ENCODE peak calls at places on chromosome 15, in five cellular contexts. D, S, M, A and H are unnamed samples.

GRCh38 chr15:41562784-41563198 is 3.8 kb downstream of the TYRO3 start:
- DNase-seq in D (no peak), S (no peak), M (no peak), A (no peak), H (no peak)

GRCh38 chr15:45885801-45886200 is 251.0 kb downstream of the SQOR start:
- DNase-seq in D (no peak), S (no peak), M (no peak), A (no peak), H (no peak)

GRCh38 chr15:36458406-36458805 is 121.0 kb upstream of the CDIN1 start:
- DNase-seq in D (no peak), S (no peak), M (no peak), A (no peak), H (peak; percentile 19)

GRCh38 chr15:41276821-41277220 is 45.8 kb downstream of the CHP1 start:
- DNase-seq in D (peak; percentile 42), S (no peak), M (no peak), A (no peak), H (no peak)

GRCh38 chr15:52139599-52140462 is 27.3 kb upstream of the BCL2L10 start:
- DNase-seq in D (peak; percentile 79), S (no peak), M (peak; percentile 57), A (peak; percentile 79), H (peak; percentile 74)

GRCh38 chr15:101641894-101642293 is 10.3 kb downstream of the TM2D3 start:
- DNase-seq in D (no peak), S (no peak), M (no peak), A (peak; percentile 33), H (peak; percentile 35)

GRCh38 chr15:45442497-45443135 is 64.3 kb upstream of the GATM start:
- DNase-seq in D (no peak), S (no peak), M (no peak), A (no peak), H (no peak)

GRCh38 chr15:78789615-78790014 is 21.6 kb downstream of the ADAMTS7 start:
- DNase-seq in D (no peak), S (no peak), M (no peak), A (no peak), H (no peak)

GRCh38 chr15:73924258-73924921 is 1.9 kb upstream of the LOXL1 start:
- DNase-seq in D (peak; percentile 12), S (no peak), M (no peak), A (no peak), H (no peak)

GRCh38 chr15:29054171-29055045 is 168.6 kb downstream of the APBA2 start:
- DNase-seq in D (no peak), S (no peak), M (no peak), A (no peak), H (no peak)

GRCh38 chr15:47987908-47988532 is 132.8 kb upstream of the SLC24A5 start:
- DNase-seq in D (peak; percentile 53), S (no peak), M (no peak), A (peak; percentile 53), H (peak; percentile 45)

GRCh38 chr15:90006217-90007088 is 5.3 kb downstream of the ZNF710 start:
- DNase-seq in D (no peak), S (no peak), M (no peak), A (no peak), H (no peak)